ENCODE peak calls at places on chromosomes 2 and 18, in four cellular contexts. G, F, K and Z are unnamed samples.

GRCh38 chr18:53757346-53757745 is 467.1 kb downstream of the MBD2 start:
- DNase-seq in K (no peak), F (no peak), G (no peak), Z (no peak)

GRCh38 chr2:239365071-239365781 is 35.6 kb downstream of the HDAC4 start:
- DNase-seq in F (no peak), K (no peak), G (no peak), Z (no peak)

GRCh38 chr2:84830095-84830494 is 50.8 kb downstream of the TRABD2A start:
- DNase-seq in K (peak), F (no peak), G (no peak), Z (no peak)

GRCh38 chr2:109497911-109498870 is 115.6 kb downstream of the SEPTIN10 start:
- DNase-seq in K (no peak), G (no peak), F (no peak), Z (no peak)

GRCh38 chr2:18268400-18268799 is 292.1 kb downstream of the RDH14 start:
- DNase-seq in F (no peak), K (no peak), G (no peak), Z (no peak)

GRCh38 chr2:159224061-159224813 is 62.3 kb downstream of the WDSUB1 start:
- DNase-seq in K (peak), F (no peak), G (no peak), Z (no peak)

GRCh38 chr2:119049968-119050657 is 108.1 kb downstream of the MARCO start:
- DNase-seq in G (no peak), K (no peak), F (no peak), Z (no peak)

GRCh38 chr2:77831068-77831467 is 308.9 kb upstream of the LRRTM4 start:
- DNase-seq in K (no peak), F (no peak), G (no peak), Z (no peak)

GRCh38 chr2:205914736-205915510 is 171.1 kb downstream of the INO80D start:
- DNase-seq in K (no peak), F (no peak), G (no peak), Z (no peak)

GRCh38 chr2:205386109-205386508 is 296.2 kb upstream of the NRP2 start:
- DNase-seq in G (no peak), F (no peak), K (no peak), Z (no peak)

GRCh38 chr2:64291181-64291580 is 147.0 kb upstream of the PELI1 start:
- DNase-seq in G (no peak), K (no peak), F (no peak), Z (no peak)

GRCh38 chr2:187964742-187965141 is 326.9 kb upstream of the GULP1 start:
- DNase-seq in G (no peak), K (no peak), F (peak), Z (no peak)

GRCh38 chr2:215919624-215920243 is 93.6 kb downstream of the MREG start:
- DNase-seq in G (no peak), K (no peak), F (no peak), Z (no peak)

GRCh38 chr2:1990724-1991123 is 246.4 kb upstream of the PXDN start:
- DNase-seq in F (no peak), K (peak), G (no peak), Z (no peak)

GRCh38 chr2:98944786-98945185 is 8.8 kb upstream of the CRACDL start:
- DNase-seq in F (no peak), K (no peak), G (no peak), Z (no peak)

GRCh38 chr2:39524756-39525635 is 87.9 kb upstream of the MAP4K3 start:
- DNase-seq in K (no peak), G (no peak), F (no peak), Z (no peak)

GRCh38 chr18:79772865-79773696 is 24.7 kb upstream of the KCNG2 start:
- DNase-seq in G (no peak), F (no peak), K (no peak), Z (no peak)

GRCh38 chr2:60498176-60499081 is 55.0 kb downstream of the BCL11A start:
- DNase-seq in K (no peak), F (no peak), G (no peak), Z (no peak)

GRCh38 chr2:68877079-68877772 is 6.0 kb upstream of the BMP10 start:
- DNase-seq in F (no peak), G (no peak), K (no peak), Z (no peak)

GRCh38 chr2:232523682-232524597 is 2.0 kb upstream of the CHRND start:
- DNase-seq in G (no peak), K (peak), F (no peak), Z (no peak)

GRCh38 chr2:219081701-219082331 is 21.1 kb upstream of the IHH start:
- DNase-seq in F (no peak), G (no peak), K (no peak), Z (no peak)

GRCh38 chr2:70697603-70698383 is 70.2 kb downstream of the ADD2 start:
- DNase-seq in F (no peak), K (no peak), G (no peak), Z (no peak)

GRCh38 chr2:203892207-203892606 is 24.6 kb downstream of the CTLA4 start:
- DNase-seq in F (no peak), G (no peak), K (no peak), Z (no peak)

GRCh38 chr18:35861367-35862114 is 110.9 kb upstream of the RMP24 start:
- DNase-seq in K (no peak), F (no peak), G (no peak), Z (no peak)

GRCh38 chr2:168184896-168185513 is 62.4 kb downstream of the STK39 start:
- DNase-seq in F (no peak), G (no peak), K (no peak), Z (peak)

GRCh38 chr2:121839584-121839983 is 84.1 kb downstream of the TSN start:
- DNase-seq in K (no peak), G (no peak), F (no peak), Z (no peak)